ENCODE peak calls at places on chromosome 14, in seven cellular contexts. I is tibial artery, R is right lobe of liver, B is fibroblast of lung, G is adipocyte, A is mammary epithelial cell, X is heart right ventricle. Y is an unnamed sample. For H3K36me3, the result is how much of the 10 kb centered on the place peaks cover.

GRCh38 chr14:24368215-24368561 is 204 bp downstream of the NFATC4 start:
- DNase-seq in I (no peak), R (no peak), B (no peak), G (no peak), A (no peak), X (no peak), Y (no peak)

GRCh38 chr14:60926002-60926401 is 54.9 kb downstream of the TRMT5 start:
- DNase-seq in I (no peak), R (no peak), B (no peak), G (no peak), A (no peak), X (no peak), Y (no peak)

GRCh38 chr14:60649815-60650381 is 621 bp upstream of the SIX1 start:
- DNase-seq in I (no peak), R (no peak), B (no peak), G (peak), A (peak), X (no peak), Y (no peak)

GRCh38 chr14:68824517-68825347 is 31.9 kb upstream of the ZFP36L1 start:
- DNase-seq in I (peak), R (peak), B (peak), G (peak), A (no peak), X (peak), Y (no peak)

GRCh38 chr14:106436310-106436905 is 910.0 kb downstream of the TMEM121 start:
- DNase-seq in I (no peak), R (no peak), B (no peak), G (no peak), A (no peak), X (no peak), Y (no peak)

GRCh38 chr14:76902591-76902990 is 76.4 kb downstream of the LRRC74A start:
- DNase-seq in I (no peak), R (no peak), B (no peak), G (no peak), A (no peak), X (no peak), Y (no peak)

GRCh38 chr14:64540208-64541202 is at the start of gene HSPA2:
- DNase-seq in I (peak), R (peak), B (peak), G (peak), A (peak), X (peak), Y (peak)

GRCh38 chr14:99790978-99791376 is 2.2 kb upstream of the EML1 start:
- DNase-seq in I (no peak), R (peak), B (no peak), G (no peak), A (peak), X (no peak), Y (no peak)

GRCh38 chr14:94673071-94673470 is 60.9 kb downstream of the SERPINA3 start:
- DNase-seq in I (no peak), R (no peak), B (no peak), G (no peak), A (no peak), X (no peak), Y (no peak)

GRCh38 chr14:50237448-50237847 is 6.1 kb upstream of the SOS2 start:
- DNase-seq in I (no peak), R (no peak), B (no peak), G (no peak), A (no peak), X (no peak), Y (no peak)

GRCh38 chr14:57871487-57872080 is 5.7 kb upstream of the SLC35F4 start:
- DNase-seq in I (no peak), R (no peak), B (peak), G (peak), A (peak), X (no peak), Y (no peak)

GRCh38 chr14:88535813-88536212 is 19.0 kb downstream of the PTPN21 start:
- DNase-seq in I (no peak), R (no peak), B (no peak), G (no peak), A (no peak), X (no peak), Y (no peak)

GRCh38 chr14:95685978-95686922 is at the start of gene TCL1B:
- DNase-seq in I (no peak), R (no peak), B (no peak), G (no peak), A (no peak), X (no peak), Y (no peak)

GRCh38 chr14:94103554-94104165 is 6.9 kb upstream of the IFI27 start:
- DNase-seq in I (no peak), R (no peak), B (peak), G (no peak), A (no peak), X (no peak), Y (no peak)

GRCh38 chr14:95330591-95331370 is 11.1 kb upstream of the CLMN start:
- DNase-seq in I (no peak), R (no peak), B (no peak), G (no peak), A (peak), X (no peak), Y (no peak)

GRCh38 chr14:105700622-105701288 is 174.4 kb downstream of the TMEM121 start:
- DNase-seq in I (no peak), R (no peak), B (no peak), G (no peak), A (no peak), X (no peak), Y (no peak)

DNA sequence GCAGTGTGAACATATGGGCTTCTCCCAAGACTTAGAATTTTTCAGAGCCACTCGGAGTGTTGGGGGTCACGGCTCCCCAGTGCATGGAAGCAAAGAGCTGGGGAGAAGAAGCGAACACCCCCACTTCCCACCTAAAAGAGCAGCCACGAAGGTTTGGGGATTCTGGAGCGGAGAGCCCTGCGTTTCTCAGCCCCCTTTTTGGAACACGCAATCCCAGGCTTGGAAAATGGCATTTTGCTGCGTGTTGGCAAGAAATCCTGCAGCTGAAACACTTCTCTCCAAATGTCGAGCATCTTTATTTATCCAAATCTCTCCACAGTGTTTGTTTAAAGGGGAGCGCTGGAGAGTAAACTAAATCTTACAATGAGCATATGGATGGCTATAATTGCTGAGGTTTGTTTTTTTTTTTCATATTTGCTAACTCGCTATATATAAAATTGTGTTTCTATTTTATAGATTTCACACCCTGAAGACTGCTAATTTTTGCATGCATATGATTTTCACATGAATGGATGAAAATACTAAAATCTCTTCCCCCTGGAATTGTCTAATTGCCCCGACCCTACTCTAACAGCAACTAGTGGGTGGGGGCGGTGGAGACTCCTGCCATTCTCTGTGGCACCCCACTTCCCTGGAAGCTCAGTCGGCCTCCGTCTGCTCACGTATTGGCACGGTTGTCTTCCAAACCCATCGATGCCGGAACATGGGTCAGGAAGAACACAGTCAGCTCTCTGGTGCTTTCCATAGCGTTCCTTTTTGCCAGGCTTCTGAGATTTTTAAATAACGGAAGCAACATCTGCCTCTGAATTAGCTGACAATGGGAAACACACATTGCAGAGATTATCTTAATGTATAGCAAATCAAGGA is 120.5 kb downstream of the GCH1 start:
- DNase-seq in I (peak), R (no peak), B (no peak), G (no peak), A (no peak), X (no peak), Y (no peak)
- H3K36me3 ChIP-seq in I (half or more), R (under half), B (under half), G (half or more), A (under half), X (under half), Y (under half)

GRCh38 chr14:21092147-21093011 is 6.1 kb downstream of the ZNF219 start:
- DNase-seq in I (peak), R (peak), B (peak), G (peak), A (peak), X (peak), Y (peak)
- H3K36me3 ChIP-seq in I (half or more), R (under half), B (under half), G (under half), A (under half), X (under half), Y (under half)

DNA sequence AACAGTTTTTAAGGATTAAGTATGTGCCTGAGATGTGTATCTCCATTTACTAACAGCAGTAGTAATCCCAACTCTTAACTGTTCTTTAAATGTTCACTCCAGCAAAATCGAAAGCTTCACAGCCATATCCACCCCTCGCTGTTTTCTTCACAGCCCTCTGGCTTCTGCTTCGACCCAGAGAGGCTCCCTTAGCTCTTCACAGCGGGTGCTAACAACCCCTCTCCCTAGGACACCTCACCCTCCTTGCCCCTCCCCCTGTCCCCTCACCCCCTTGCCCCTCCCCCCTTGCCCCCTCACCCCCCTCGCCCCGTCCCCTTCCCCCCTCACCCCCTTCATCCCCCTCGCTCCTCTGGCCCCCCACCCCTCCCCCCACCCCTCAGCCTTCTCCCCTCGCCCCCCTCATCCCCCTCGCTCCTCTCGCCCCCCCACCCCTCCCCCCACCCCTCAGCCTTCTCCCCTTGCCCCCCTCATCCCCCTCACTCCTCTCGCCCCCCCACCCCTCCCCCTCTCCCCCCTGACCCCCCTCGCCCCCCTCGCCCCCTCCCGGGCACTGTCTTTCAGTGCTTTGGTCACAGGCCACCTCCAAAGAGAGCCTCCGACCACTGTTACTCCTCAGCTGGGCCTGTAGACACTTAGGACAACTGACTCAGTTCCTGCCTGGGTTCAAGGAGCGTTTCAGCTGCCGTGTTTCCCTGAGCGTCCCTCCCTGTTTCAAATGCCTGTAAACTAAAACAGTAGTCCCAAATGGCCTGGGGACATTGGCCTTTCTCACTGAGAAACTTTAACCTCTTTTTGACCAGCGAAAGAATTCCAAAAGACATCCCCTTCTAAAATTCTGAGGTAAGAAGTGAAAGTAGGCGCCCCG is 46.0 kb upstream of the DYNC1H1 start:
- DNase-seq in I (no peak), R (no peak), B (no peak), G (peak), A (no peak), X (no peak), Y (no peak)
- H3K36me3 ChIP-seq in I (half or more), R (under half), B (under half), G (under half), A (under half), X (under half), Y (under half)

DNA sequence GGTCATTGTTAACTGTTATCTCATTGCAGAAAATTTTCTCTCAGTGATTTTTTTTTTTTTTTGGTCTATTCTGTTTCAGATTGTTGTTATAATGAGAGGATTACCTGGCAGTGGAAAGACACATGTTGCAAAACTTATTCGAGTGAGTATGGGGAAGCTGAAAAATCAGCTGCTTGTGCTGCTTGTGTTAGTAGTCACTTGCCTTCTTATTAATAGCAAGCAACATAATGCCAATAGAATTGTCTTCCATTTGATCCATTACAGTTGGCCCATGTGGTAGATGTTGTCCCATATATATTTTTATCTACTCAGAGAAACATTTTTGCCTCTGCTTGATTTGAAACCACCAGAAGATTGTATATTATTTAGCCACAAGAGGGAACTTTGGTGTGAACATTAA is 53.0 kb downstream of the YLPM1 start:
- DNase-seq in I (no peak), R (no peak), B (no peak), G (no peak), A (no peak), X (no peak), Y (no peak)
- H3K36me3 ChIP-seq in I (half or more), R (under half), B (under half), G (half or more), A (under half), X (under half), Y (half or more)

DNA sequence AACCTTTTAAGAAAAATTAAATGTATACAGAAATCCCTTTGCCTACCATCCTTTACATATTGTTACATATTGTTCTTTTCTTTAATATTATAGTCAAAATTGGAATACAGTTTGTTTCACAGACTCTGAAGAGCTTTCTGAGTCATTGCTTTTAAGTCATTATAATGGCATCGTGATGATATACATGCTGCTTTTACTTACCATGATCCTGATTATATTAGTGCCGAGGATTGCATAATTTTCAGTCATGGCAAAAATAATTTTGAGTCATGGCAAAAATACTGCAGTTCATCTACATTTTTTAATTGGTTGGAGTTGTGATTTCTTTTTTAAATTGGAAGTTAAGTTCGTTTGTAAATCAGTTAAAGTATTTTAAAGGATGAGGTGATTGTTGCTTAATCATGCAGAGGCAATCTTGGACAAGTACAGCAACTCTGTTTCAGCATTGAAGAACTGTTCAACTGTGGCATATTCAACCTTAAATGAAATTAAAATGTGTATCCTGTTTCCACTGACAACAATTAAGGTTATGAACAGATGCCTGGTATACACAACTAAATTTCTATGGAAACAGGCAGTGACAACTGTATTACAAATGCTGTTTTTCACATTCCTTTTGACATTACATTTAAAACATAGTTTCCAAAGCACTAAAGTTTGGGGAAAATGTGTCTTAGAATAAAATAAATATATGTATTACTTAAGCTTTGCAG is 142.3 kb downstream of the PCNX1 start:
- DNase-seq in I (no peak), R (no peak), B (peak), G (peak), A (no peak), X (no peak), Y (no peak)
- H3K36me3 ChIP-seq in I (half or more), R (under half), B (under half), G (half or more), A (under half), X (under half), Y (under half)

GRCh38 chr14:102957222-102957621 is 34.8 kb downstream of the AMN start:
- DNase-seq in I (no peak), R (no peak), B (peak), G (no peak), A (no peak), X (no peak), Y (no peak)
- H3K36me3 ChIP-seq in I (half or more), R (half or more), B (under half), G (half or more), A (under half), X (under half), Y (under half)

GRCh38 chr14:102481371-102481770 is 28.2 kb downstream of the ANKRD9 start:
- DNase-seq in I (no peak), R (no peak), B (no peak), G (no peak), A (no peak), X (no peak), Y (no peak)
- H3K36me3 ChIP-seq in I (under half), R (under half), B (under half), G (under half), A (under half), X (under half), Y (under half)

GRCh38 chr14:100861188-100861936 is 35.4 kb downstream of the MEG3 start:
- DNase-seq in I (no peak), R (peak), B (peak), G (no peak), A (no peak), X (no peak), Y (no peak)
- H3K36me3 ChIP-seq in I (under half), R (under half), B (under half), G (under half), A (under half), X (under half), Y (under half)

Y was measured in CD8-positive, alpha-beta T cell.